ENCODE peak calls at places on chromosomes 1 and 21, in four cellular contexts. X is HepG2, G is K562, D is GM12878. C is an unnamed sample.

GRCh38 chr21:29078884-29079765 is 5.7 kb upstream of the CCT8 start:
- DNase-seq in X (no peak), D (peak; percentile 68), G (no peak), C (no peak)

GRCh38 chr1:147167361-147167760 is 4.9 kb downstream of the PRKAB2 start:
- DNase-seq in G (no peak), D (no peak), X (peak; percentile 24), C (peak; percentile 28)

GRCh38 chr1:245091171-245091621 is 63.6 kb upstream of the KIF26B start:
- DNase-seq in G (no peak), X (no peak), D (no peak), C (no peak)

GRCh38 chr1:21956720-21957552 is 19.8 kb upstream of the HSPG2 start:
- DNase-seq in D (no peak), G (peak; percentile 67), X (no peak), C (no peak)

GRCh38 chr21:46048926-46049889 is 48.7 kb upstream of the COL6A2 start:
- DNase-seq in D (no peak), X (no peak), G (no peak), C (no peak)

GRCh38 chr1:14913475-14914155 is 239.9 kb upstream of the TMEM51 start:
- DNase-seq in X (no peak), G (no peak), D (peak; percentile 65), C (no peak)

GRCh38 chr1:119347858-119348257 is 20.7 kb upstream of the HAO2 start:
- DNase-seq in G (no peak), X (no peak), D (peak; percentile 77), C (no peak)

GRCh38 chr21:34592120-34592561 is 22.8 kb downstream of the RCAN1 start:
- DNase-seq in X (no peak), G (peak; percentile 30), D (no peak), C (no peak)

GRCh38 chr1:81802601-81803422 is 2.1 kb downstream of the ADGRL2 start:
- DNase-seq in G (no peak), X (no peak), D (no peak), C (peak; percentile 45)

GRCh38 chr1:153639280-153639679 is 5.4 kb downstream of the CHTOP start:
- DNase-seq in X (no peak), G (no peak), D (no peak), C (no peak)
- TF ChIP-seq JUNB in X (no peak), G (no peak), D (no peak), C (no peak)

DNA sequence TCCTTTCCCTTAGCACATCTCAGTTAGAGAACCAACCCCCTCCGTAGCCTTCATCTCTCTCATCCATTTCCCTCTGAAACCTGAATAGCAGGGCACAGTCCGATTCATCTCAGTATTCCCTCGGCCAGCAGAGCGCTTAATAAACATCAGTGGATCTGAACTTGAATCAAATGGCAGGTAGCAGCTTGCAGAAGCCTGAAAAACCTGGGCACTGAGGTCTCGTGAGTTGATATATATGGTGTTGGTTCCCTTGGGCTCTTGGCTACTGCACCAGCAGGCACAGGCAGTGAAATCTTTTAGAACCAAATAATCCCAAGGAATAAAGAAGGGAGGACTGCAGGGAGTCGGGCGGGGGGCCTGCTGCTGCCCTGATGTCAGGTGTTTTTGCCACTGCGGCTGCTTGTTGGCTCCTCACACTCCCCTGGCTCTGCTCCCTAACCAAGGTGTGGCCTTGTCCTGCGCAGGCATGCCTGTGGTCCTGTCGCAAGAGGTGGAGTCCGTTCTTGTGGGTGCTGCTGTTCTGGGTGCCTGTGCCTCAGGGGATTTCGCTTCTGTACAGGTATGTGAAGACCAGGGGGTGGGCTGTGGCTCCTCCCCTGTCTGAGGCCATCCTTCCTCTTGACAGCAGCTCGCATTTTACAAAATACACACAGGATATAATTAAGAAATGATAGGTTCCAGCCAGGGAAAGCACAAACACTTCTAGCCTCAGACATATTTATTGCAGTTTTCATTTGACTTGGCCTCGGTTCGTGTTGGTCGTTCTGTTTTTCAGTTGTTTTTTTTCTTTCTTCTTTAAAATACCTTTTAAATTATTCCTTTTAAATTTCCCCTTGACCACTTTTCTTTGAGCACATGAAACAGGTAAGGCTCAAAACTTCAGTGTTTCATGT is 140.9 kb upstream of the HOOK1 start:
- DNase-seq in X (no peak), D (no peak), G (no peak), C (no peak)
- H3K4me2 ChIP-seq in X (no peak overlapping the region), D (no peak overlapping the region), G (no peak overlapping the region), C (no peak overlapping the region)

DNA sequence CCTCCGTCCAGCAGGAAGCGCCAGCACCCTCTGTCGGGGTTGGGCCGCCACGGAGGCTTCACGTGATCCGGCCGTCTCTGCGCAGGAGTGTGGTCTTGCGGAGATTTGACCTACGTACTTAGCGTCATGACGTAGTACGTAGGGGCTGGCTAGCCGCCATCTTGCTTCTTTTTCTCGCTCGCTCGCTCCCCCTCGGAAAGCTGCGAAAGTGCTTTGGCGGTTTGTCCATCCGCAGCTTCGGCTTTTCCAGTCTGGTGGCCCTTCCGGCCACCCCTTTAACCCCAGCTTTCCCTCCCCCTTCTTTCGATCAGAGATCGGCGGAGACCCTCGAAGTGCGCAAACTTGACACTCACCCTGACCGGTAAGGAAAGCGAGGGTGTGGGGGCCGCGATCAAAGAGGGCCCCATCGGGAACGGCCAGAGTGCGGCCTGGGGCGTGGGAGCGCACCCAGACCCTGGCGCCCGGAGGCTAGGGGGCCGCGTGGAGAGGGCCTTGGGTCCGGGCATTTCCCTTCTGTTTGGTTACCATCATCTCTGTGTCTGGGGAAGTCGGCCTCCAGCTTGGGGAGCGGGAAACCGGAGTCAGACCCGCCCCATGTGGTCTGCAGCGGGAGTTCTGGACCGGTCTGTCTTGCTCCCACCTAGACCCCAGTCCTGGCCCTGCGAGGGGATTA is at the start of gene PRRC2C:
- DNase-seq in X (peak; percentile 95), G (peak; percentile 93), D (peak; percentile 90), C (peak; percentile 79)
- TF ChIP-seq POLR2A in X (peak; percentile 77), G (peak; percentile 95), D (peak; percentile 82), C (peak; percentile 71)

GRCh38 chr21:31873696-31874599 is 1.1 kb downstream of the HUNK start:
- DNase-seq in G (peak; percentile 77), D (no peak), X (no peak), C (peak; percentile 32)

GRCh38 chr21:31872072-31872451 is 758 bp upstream of the HUNK start:
- DNase-seq in G (no peak), X (no peak), D (no peak), C (no peak)

GRCh38 chr21:31874817-31875216 is 2.0 kb downstream of the HUNK start:
- DNase-seq in D (no peak), G (no peak), X (no peak), C (no peak)

GRCh38 chr21:31872452-31873274 is at the start of gene HUNK:
- DNase-seq in X (peak; percentile 29), D (no peak), G (no peak), C (peak; percentile 13)

DNA sequence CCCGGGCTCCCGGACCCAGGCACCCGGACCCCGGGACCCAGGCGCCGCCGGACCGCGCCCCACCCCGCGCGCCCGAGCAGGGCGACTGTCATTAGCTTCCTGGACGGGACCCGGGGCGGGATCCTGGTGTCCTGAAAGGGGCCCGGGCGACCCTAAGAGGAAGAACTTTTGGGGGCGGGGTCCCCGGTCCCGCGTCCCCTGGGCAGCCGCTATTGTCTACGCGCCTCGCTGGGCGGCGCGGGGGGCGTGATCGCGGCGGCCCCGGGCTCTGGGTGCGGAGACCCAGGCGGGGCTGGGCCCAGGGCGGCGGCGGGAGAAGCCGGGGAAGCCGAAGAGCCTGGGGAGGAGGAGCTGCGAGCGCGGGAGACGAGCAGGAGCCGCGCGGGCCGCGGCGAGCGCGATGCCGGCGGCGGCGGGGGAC is 465 bp downstream of the HUNK start:
- DNase-seq in D (no peak), G (no peak), X (no peak), C (peak; percentile 5)
- TF ChIP-seq JUNB in D (no peak), G (no peak), X (no peak), C (no peak)

C was measured in A549.